ENCODE peak calls at places on chromosome 11, in five cellular contexts. F is tibial nerve, H is testis, Z is psoas muscle, W is bronchial epithelial cell. C is an unnamed sample.

GRCh38 chr11:64802370-64803162 is 448 bp downstream of the MAP4K2 start:
- DNase-seq in F (no peak), H (peak; percentile 33), Z (no peak), W (no peak), C (no peak)

GRCh38 chr11:33063326-33063775 is 24.0 kb downstream of the TCP11L1 start:
- DNase-seq in F (no peak), H (no peak), Z (no peak), W (no peak), C (no peak)

GRCh38 chr11:31262761-31263160 is 106.8 kb downstream of the DCDC1 start:
- DNase-seq in F (no peak), H (no peak), Z (no peak), W (peak; percentile 62), C (no peak)

GRCh38 chr11:33804471-33804870 is 30.2 kb upstream of the FBXO3 start:
- DNase-seq in F (no peak), H (no peak), Z (no peak), W (no peak), C (no peak)

GRCh38 chr11:26700536-26701235 is 21.2 kb downstream of the SLC5A12 start:
- DNase-seq in F (no peak), H (no peak), Z (no peak), W (no peak), C (no peak)

GRCh38 chr11:8558436-8558835 is 35.6 kb downstream of the STK33 start:
- DNase-seq in F (no peak), H (no peak), Z (no peak), W (no peak), C (no peak)

GRCh38 chr11:68303083-68303482 is 9.3 kb upstream of the LRP5 start:
- DNase-seq in F (no peak), H (no peak), Z (no peak), W (no peak), C (no peak)

GRCh38 chr11:117092951-117093590 is 5.2 kb downstream of the SIK3 start:
- DNase-seq in F (no peak), H (no peak), Z (no peak), W (no peak), C (no peak)

GRCh38 chr11:130908770-130909625 is 7.3 kb downstream of the SNX19 start:
- DNase-seq in F (no peak), H (no peak), Z (no peak), W (peak; percentile 78), C (no peak)

GRCh38 chr11:69912911-69913451 is 93.8 kb upstream of the FGF3 start:
- DNase-seq in F (no peak), H (peak; percentile 26), Z (peak; percentile 32), W (peak; percentile 10), C (no peak)

GRCh38 chr11:2515401-2516275 is 70.8 kb downstream of the KCNQ1 start:
- DNase-seq in F (no peak), H (peak; percentile 8), Z (peak; percentile 42), W (no peak), C (no peak)

GRCh38 chr11:69400769-69401590 is 80.5 kb upstream of the LINC01488 start:
- DNase-seq in F (no peak), H (no peak), Z (no peak), W (no peak), C (no peak)

GRCh38 chr11:102070766-102071165 is 23.5 kb downstream of the CFAP300 start:
- DNase-seq in F (no peak), H (no peak), Z (no peak), W (peak; percentile 76), C (no peak)

GRCh38 chr11:102071497-102072472 is 24.5 kb downstream of the CFAP300 start:
- DNase-seq in F (no peak), H (no peak), Z (no peak), W (no peak), C (no peak)

DNA sequence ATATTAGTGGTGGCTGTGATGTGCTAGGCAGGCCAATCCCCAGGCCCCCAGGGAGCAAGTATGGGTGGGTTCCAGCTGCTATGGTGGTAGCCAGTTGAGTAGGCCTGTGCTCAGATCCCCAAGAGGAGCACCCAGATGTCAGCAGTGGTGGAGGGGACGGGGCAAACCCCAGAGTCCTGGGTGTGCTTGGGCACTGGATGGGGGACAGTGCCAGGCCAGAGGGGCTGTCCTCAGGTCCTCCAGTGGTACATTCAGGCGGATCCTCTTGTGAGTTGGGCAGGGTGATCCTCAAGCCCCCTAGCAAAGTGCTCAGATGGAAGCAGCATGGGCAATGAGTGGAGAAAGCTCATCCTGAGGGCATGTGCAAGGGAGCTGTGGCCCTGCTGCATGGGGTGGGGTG is 26.0 kb downstream of the CFAP300 start:
- DNase-seq in F (no peak), H (no peak), Z (no peak), W (no peak), C (no peak)
- TF ChIP-seq CTCF in F (no peak), H (no peak), Z (no peak), W (no peak), C (no peak)

GRCh38 chr11:7165911-7166310 is 77.1 kb downstream of the RBMXL2 start:
- DNase-seq in F (no peak), H (peak; percentile 32), Z (no peak), W (no peak), C (no peak)

GRCh38 chr11:7170431-7170830 is 81.3 kb upstream of the SYT9 start:
- DNase-seq in F (no peak), H (no peak), Z (no peak), W (no peak), C (no peak)

GRCh38 chr11:7168741-7168990 is 79.9 kb downstream of the RBMXL2 start:
- DNase-seq in F (no peak), H (no peak), Z (no peak), W (no peak), C (no peak)

DNA sequence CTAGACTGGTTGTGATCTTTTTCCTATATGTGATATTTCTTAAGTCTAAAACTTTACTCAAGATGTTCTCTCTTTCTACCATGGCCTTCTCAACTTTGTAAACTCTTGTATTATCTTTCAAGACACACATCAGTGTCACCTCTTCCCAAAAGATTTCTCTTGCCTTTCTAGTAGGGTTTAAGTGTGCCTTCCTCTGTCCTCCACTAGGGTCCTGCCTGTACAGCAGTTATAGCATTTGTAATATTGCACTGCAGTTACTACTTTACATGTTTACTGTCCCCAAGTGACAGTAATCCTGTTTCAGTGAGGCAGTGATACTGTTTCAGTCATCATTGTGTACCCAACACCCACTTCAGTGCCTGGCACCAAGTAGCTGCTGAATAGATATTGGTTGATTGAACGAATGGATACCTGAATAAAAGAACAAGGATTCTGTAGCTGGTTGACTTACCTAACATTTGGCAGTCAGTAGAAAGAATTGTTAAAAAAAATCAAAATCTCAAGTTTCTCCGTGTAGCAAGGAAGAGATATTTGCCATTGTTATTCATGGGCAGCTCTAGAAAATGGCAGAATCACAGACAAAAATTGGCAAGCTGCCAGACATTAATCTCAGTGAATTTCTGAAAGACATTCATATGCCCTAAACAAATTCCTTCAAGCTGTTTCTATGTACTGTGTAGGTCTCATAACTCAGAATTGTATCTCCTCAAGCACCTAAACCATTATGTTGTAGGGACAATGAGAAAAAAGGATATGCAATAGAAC is 79.4 kb downstream of the RBMXL2 start:
- DNase-seq in F (no peak), H (no peak), Z (no peak), W (no peak), C (no peak)
- TF ChIP-seq CTCF in F (no peak), H (no peak), Z (no peak), W (no peak), C (no peak)

GRCh38 chr11:86570457-86570856 is 102.0 kb downstream of the ME3 start:
- DNase-seq in F (no peak), H (no peak), Z (no peak), W (no peak), C (no peak)

GRCh38 chr11:86569109-86569508 is 103.3 kb downstream of the ME3 start:
- DNase-seq in F (no peak), H (no peak), Z (no peak), W (no peak), C (no peak)

GRCh38 chr11:86574493-86575207 is 97.8 kb downstream of the ME3 start:
- DNase-seq in F (no peak), H (no peak), Z (no peak), W (no peak), C (no peak)

GRCh38 chr11:86570020-86570419 is 102.4 kb downstream of the ME3 start:
- DNase-seq in F (no peak), H (no peak), Z (no peak), W (peak; percentile 45), C (no peak)

DNA sequence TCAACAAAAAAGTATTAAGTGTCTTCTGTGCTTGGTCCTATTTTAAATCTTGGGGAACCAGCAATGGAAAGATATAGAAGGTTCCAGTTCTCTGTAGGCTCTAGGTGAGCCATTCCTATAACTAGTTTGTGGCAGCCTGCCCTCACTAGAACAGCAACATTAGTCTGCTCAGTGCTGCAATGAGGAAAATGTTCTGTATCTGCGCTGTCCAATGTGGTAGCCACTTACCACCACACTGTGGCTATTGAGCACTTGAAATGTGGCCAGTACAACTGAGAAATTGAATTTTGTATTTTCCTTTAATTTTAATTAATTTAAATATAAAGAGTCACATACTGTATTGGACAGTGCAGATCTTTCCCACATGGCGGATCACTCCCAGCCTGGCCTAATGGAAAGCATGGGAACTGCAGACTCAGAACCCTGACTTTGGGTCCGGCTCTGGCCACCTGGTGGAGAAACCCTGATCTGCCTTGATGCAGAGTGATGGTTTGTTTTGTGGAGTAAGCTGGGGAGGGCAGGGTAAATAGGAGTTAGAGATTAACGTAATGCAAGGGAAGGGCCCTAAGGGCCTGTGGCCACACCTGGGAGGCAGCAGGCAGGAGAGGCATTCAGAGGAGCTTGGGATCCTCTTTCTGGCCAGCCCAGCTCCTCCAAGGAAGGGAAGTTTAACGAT is 101.0 kb downstream of the ME3 start:
- DNase-seq in F (no peak), H (no peak), Z (no peak), W (no peak), C (no peak)
- TF ChIP-seq CTCF in F (no peak), H (peak; percentile 30), Z (peak; percentile 14), W (no peak), C (no peak)

GRCh38 chr11:19808076-19808911 is 95.7 kb downstream of the NAV2 start:
- DNase-seq in F (no peak), H (no peak), Z (no peak), W (no peak), C (no peak)
- TF ChIP-seq CTCF in F (no peak), H (no peak), Z (peak; percentile 14), W (no peak), C (no peak)

DNA sequence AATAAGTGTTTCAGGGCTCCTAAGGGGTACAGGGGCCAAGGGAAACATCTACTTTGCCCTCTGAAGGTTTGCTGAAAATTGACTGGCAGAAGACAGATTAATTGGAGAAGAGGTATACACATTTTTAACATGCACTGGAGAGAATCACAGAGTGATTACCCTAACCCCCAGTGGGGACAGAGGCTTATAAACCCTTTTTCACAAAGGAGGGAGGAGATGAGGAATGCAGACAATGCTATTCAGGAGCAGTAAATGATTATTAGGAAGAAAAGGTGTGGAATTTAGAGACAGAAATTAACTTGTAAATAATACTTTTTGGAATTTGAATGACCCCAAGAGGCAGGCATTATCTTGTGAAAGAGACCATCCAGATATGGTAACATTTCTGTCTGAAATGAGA is 582.4 kb upstream of the B3GAT1 start:
- DNase-seq in F (no peak), H (no peak), Z (no peak), W (no peak), C (no peak)
- TF ChIP-seq CTCF in F (no peak), H (no peak), Z (no peak), W (no peak), C (no peak)

DNA sequence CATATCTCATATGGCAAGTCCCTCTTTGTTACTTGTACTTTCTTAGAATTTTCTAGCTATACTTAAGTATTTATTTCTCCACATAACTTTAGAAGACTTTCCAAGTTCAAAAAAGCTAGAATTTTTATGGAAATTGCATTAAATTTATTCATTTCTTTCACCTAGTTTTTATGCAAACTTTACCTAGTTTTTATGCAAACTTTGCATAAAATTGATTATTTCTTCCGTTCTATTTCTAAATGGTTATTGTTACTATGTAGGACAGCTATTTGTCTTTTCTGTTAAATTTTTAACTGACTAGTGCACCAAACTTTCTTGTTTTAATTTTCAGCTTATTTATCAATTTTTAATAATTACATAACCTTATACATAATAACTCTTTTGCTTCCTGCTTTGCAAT is 3.2 kb upstream of the CREBZF start:
- DNase-seq in F (no peak), H (no peak), Z (no peak), W (no peak), C (no peak)
- TF ChIP-seq CTCF in F (no peak), H (no peak), Z (no peak), W (no peak), C (no peak)

C was measured in natural killer cell.